ENCODE peak calls at places on chromosomes 5 and 9, in four cellular contexts. U is naive thymus-derived CD4-positive, alpha-beta T cell; V is psoas muscle; R is uterus. Z is an unnamed sample. For H3K4me1, the result is how much of the 10 kb centered on the place peaks cover.

GRCh38 chr5:151141535-151141934 is 16.0 kb downstream of the ANXA6 start:
- DNase-seq in V (peak), R (peak), U (peak), Z (no peak)

GRCh38 chr9:133700861-133701320 is 37.3 kb downstream of the SARDH start:
- DNase-seq in V (no peak), U (no peak), R (no peak), Z (no peak)

GRCh38 chr9:112761912-112762651 is 11.5 kb downstream of the SNX30 start:
- DNase-seq in V (no peak), U (no peak), R (no peak), Z (no peak)

GRCh38 chr9:130264414-130265350 is 878 bp upstream of the HMCN2 start:
- DNase-seq in V (no peak), R (no peak), U (no peak), Z (no peak)

GRCh38 chr5:7745882-7746735 is 104.8 kb downstream of the CFAP90 start:
- DNase-seq in V (peak), R (peak), U (peak), Z (peak)

GRCh38 chr5:131952286-131952857 is 6.9 kb upstream of the MEIKIN start:
- DNase-seq in R (no peak), U (no peak), V (no peak), Z (no peak)

GRCh38 chr5:175021886-175022285 is 297.5 kb downstream of the MSX2 start:
- DNase-seq in U (no peak), V (no peak), R (no peak), Z (no peak)

GRCh38 chr5:37668524-37669047 is 171.3 kb downstream of the GDNF start:
- DNase-seq in R (no peak), V (peak), U (no peak), Z (peak)

GRCh38 chr5:169697518-169697890 is 60.4 kb downstream of the DOCK2 start:
- DNase-seq in V (no peak), R (no peak), U (no peak), Z (no peak)

GRCh38 chr5:23445573-23445972 is 61.8 kb upstream of the PRDM9 start:
- DNase-seq in R (no peak), U (no peak), V (no peak), Z (no peak)

GRCh38 chr5:76579166-76579765 is 43.9 kb downstream of the F2RL2 start:
- DNase-seq in U (no peak), V (no peak), R (no peak), Z (no peak)

GRCh38 chr5:151383011-151383410 is 35.7 kb upstream of the SLC36A2 start:
- DNase-seq in R (no peak), V (peak), U (no peak), Z (no peak)

GRCh38 chr5:135394095-135394494 is 4.9 kb downstream of the MACROH2A1 start:
- DNase-seq in V (no peak), R (no peak), U (no peak), Z (no peak)

GRCh38 chr9:111936391-111936790 is 39.8 kb downstream of the UGCG start:
- DNase-seq in V (no peak), U (no peak), R (no peak), Z (no peak)

GRCh38 chr5:177434437-177434836 is 8.0 kb downstream of the GRK6 start:
- DNase-seq in R (no peak), U (no peak), V (no peak), Z (no peak)

GRCh38 chr5:132327278-132327959 is 33.2 kb downstream of the SLC22A4 start:
- DNase-seq in R (no peak), U (no peak), V (no peak), Z (no peak)

GRCh38 chr5:33891731-33892418 is at the start of gene ADAMTS12:
- DNase-seq in R (peak), V (peak), U (no peak), Z (no peak)

GRCh38 chr9:134025606-134026541 is 593 bp downstream of the BRD3OS start:
- DNase-seq in V (peak), U (peak), R (peak), Z (peak)

GRCh38 chr5:148791696-148792095 is 34.7 kb upstream of the ADRB2 start:
- DNase-seq in V (no peak), U (no peak), R (no peak), Z (no peak)

GRCh38 chr5:157049605-157050004 is 9.3 kb downstream of the HAVCR1 start:
- DNase-seq in R (no peak), U (no peak), V (no peak), Z (no peak)

GRCh38 chr9:121107041-121107440 is 32.3 kb downstream of the CNTRL start:
- DNase-seq in R (no peak), U (peak), V (no peak), Z (no peak)

GRCh38 chr5:170503970-170504525 is at the start of gene KCNIP1:
- DNase-seq in V (no peak), R (no peak), U (no peak), Z (no peak)

GRCh38 chr9:131585375-131585774 is 40.1 kb downstream of the PRRT1B start:
- DNase-seq in V (peak), U (peak), R (no peak), Z (no peak)

GRCh38 chr9:127877566-127877998 is at the start of gene AK1:
- DNase-seq in U (no peak), V (peak), R (peak), Z (peak)

GRCh38 chr5:175778951-175779475 is 92.4 kb upstream of the CPLX2 start:
- DNase-seq in R (no peak), V (peak), U (no peak), Z (no peak)

GRCh38 chr5:74870299-74871067 is 4.3 kb upstream of the FAM169A start:
- DNase-seq in V (no peak), U (no peak), R (no peak), Z (no peak)

GRCh38 chr5:96434201-96434645 is 1.2 kb upstream of the PCSK1 start:
- DNase-seq in U (peak), V (peak), R (peak), Z (peak)

GRCh38 chr9:82037126-82037525 is 48.6 kb downstream of the SPATA31D1 start:
- DNase-seq in U (no peak), R (no peak), V (no peak), Z (no peak)

GRCh38 chr5:73966411-73966810 is 340.4 kb downstream of the ARHGEF28 start:
- DNase-seq in V (no peak), R (no peak), U (no peak), Z (no peak)

GRCh38 chr9:98635374-98635773 is 73.4 kb downstream of the GABBR2 start:
- DNase-seq in R (no peak), U (no peak), V (no peak), Z (no peak)

GRCh38 chr5:168048486-168048885 is 243.0 kb upstream of the WWC1 start:
- DNase-seq in R (no peak), U (no peak), V (no peak), Z (no peak)

GRCh38 chr5:179316111-179316551 is 29.1 kb downstream of the ADAMTS2 start:
- DNase-seq in R (peak), V (peak), U (no peak), Z (no peak)

GRCh38 chr5:56112526-56113121 is 117.9 kb upstream of the IL6ST start:
- DNase-seq in U (no peak), V (no peak), R (no peak), Z (no peak)

DNA sequence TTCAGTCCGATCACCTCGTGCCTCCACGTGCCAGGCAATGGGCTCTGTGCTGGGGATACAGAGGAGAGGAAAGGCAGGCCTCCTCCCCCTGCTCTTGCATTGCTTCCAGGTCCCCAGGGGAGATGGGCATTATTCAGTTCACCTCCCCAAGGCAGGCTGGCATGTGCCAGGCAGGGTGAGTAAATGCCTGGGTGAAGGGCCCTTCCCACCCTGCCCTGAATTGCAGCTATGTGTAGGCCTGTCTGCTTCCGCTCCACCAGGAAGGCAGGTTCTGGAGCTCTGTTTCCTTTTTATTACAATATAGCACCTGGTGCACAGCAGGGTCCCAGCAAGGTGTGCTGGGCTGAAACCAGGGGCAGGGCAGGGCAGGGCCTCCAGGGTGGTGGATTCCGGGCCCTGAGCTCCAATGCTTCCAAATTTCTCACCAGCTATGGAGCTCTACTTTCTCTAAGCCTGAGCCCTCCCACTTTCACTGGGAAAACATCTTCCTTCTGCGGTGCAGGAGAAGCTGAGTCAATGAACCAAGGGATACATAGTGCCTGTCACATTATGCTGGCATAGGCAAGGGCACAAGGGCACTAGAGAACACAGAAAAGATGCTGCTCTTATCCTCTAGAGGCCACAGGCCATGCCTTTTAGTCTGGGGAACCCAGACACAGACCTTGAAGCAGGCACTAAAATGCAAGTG is 42.0 kb downstream of the SHB start:
- DNase-seq in V (no peak), U (no peak), R (no peak), Z (no peak)
- H3K4me1 ChIP-seq in V (under half), U (under half), R (under half), Z (under half)

GRCh38 chr5:140429724-140430123 is 28.1 kb downstream of the ANKHD1 start:
- DNase-seq in U (no peak), R (no peak), V (no peak), Z (no peak)

GRCh38 chr5:140432212-140432611 is 30.6 kb downstream of the ANKHD1 start:
- DNase-seq in V (no peak), R (no peak), U (no peak), Z (no peak)

DNA sequence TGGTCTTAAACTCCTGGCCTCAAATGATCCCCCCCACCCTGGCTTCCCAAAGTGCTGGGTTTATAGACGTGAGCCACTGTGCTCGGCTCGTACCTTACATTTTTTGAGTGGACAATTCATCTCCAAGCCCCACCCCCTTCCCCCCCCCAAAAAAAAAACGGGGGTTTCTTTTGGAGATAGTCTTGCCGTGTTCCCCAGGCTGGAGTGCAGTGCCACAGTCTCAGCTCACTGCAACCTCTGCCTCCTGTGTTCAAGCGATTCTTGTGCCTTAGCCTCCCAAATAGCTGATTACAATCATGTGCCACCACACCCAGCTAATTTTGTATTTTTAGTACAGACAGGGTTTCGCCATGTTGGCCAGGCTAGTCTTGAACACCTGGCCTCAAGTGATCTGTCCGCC is 31.3 kb downstream of the ANKHD1 start:
- DNase-seq in V (no peak), U (no peak), R (no peak), Z (no peak)
- H3K27ac ChIP-seq in V (peak), U (no peak), R (no peak), Z (no peak)

GRCh38 chr5:67192719-67193464 is 3.7 kb downstream of the CD180 start:
- DNase-seq in R (no peak), U (no peak), V (no peak), Z (no peak)

GRCh38 chr5:67190856-67191255 is 5.7 kb downstream of the CD180 start:
- DNase-seq in R (no peak), V (no peak), U (no peak), Z (no peak)

GRCh38 chr5:67188274-67188857 is 8.2 kb downstream of the CD180 start:
- DNase-seq in R (no peak), V (no peak), U (no peak), Z (no peak)

GRCh38 chr5:67193479-67193878 is 3.1 kb downstream of the CD180 start:
- DNase-seq in U (no peak), R (no peak), V (no peak), Z (no peak)

GRCh38 chr5:67190443-67190842 is 6.2 kb downstream of the CD180 start:
- DNase-seq in V (no peak), R (no peak), U (no peak), Z (no peak)
- H3K4me1 ChIP-seq in V (under half), R (under half), U (under half), Z (under half)

GRCh38 chr9:136694163-136694864 is 7.1 kb upstream of the AGPAT2 start:
- DNase-seq in V (peak), R (no peak), U (no peak), Z (peak)

GRCh38 chr9:136694865-136695247 is 7.6 kb upstream of the AGPAT2 start:
- DNase-seq in U (no peak), V (no peak), R (no peak), Z (no peak)

GRCh38 chr9:136696502-136696901 is 9.2 kb upstream of the AGPAT2 start:
- DNase-seq in V (no peak), U (no peak), R (no peak), Z (no peak)

GRCh38 chr9:136695955-136696354 is 8.7 kb upstream of the AGPAT2 start:
- DNase-seq in R (no peak), U (no peak), V (no peak), Z (no peak)

DNA sequence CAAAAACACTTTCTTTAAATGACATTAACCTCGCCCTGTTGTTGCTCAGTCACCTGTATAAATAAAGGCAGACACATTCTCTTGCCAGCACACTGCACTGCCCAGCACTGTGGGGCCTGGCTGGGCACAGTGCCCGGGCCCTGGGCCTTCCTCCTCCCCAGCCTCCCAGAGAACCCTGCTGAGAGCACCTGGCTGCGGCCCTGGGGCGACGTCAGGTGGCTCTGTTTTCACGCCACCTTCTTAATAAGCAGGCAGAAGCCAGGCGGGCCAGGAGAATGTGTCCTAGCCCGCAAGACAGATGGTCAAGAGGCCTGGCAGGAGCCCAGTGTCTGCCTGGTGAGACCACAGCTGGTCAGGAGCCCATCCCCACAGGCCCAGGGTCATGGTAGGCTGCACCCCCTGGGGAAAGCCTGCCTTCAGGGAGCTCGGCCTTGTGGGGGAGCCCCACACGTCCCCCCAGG is 8.2 kb upstream of the AGPAT2 start:
- DNase-seq in U (no peak), V (no peak), R (no peak), Z (peak)
- H3K27ac ChIP-seq in U (no peak), V (no peak), R (no peak), Z (no peak)

GRCh38 chr9:110153431-110153830 is 54.5 kb downstream of the C9orf152 start:
- DNase-seq in R (no peak), V (no peak), U (no peak), Z (no peak)
- H3K4me1 ChIP-seq in R (under half), V (under half), U (under half), Z (under half)

Z was measured in lung.